ENCODE peak calls at places on chromosomes 4 and X, in five cellular contexts. Z is transverse colon, E is small intestine, W is mesendoderm, X is tibial artery. D is an unnamed sample. For H3K4me1, the result is how much of the 10 kb centered on the place peaks cover.

GRCh38 chr4:79913581-79913980 is 159.4 kb downstream of the ANTXR2 start:
- DNase-seq in X (no peak), Z (no peak), W (no peak), E (peak), D (no peak)

GRCh38 chrX:141760761-141761160 is 62.2 kb upstream of the SPANXD start:
- DNase-seq in E (no peak), W (no peak), Z (no peak), X (no peak), D (no peak)

GRCh38 chr4:55437356-55437796 is 41.6 kb downstream of the TMEM165 start:
- DNase-seq in X (no peak), W (no peak), Z (peak), E (peak), D (no peak)

GRCh38 chrX:130994671-130995070 is 63.5 kb upstream of the ARHGAP36 start:
- DNase-seq in Z (no peak), X (no peak), E (peak), W (peak), D (no peak)

GRCh38 chr4:80029364-80029763 is 43.7 kb downstream of the ANTXR2 start:
- DNase-seq in Z (no peak), X (no peak), W (no peak), E (no peak), D (no peak)

GRCh38 chr4:174069848-174070330 is 213.6 kb downstream of the FBXO8 start:
- DNase-seq in X (no peak), E (no peak), W (no peak), Z (no peak), D (no peak)

GRCh38 chrX:74178536-74178935 is 125.4 kb upstream of the ZCCHC13 start:
- DNase-seq in W (peak), E (no peak), X (no peak), Z (no peak), D (no peak)

GRCh38 chr4:19298998-19299397 is 952.7 kb upstream of the SLIT2 start:
- DNase-seq in W (no peak), E (no peak), Z (no peak), X (no peak), D (no peak)

GRCh38 chrX:140034916-140035315 is 69.6 kb upstream of the CXorf66 start:
- DNase-seq in W (peak), X (no peak), Z (no peak), E (peak), D (no peak)

GRCh38 chr4:5218376-5219069 is 167.2 kb downstream of the STK32B start:
- DNase-seq in X (no peak), E (no peak), Z (no peak), W (no peak), D (no peak)

GRCh38 chrX:153621949-153622598 is 23.1 kb upstream of the CCNQ start:
- DNase-seq in Z (no peak), W (no peak), X (no peak), E (no peak), D (peak)

GRCh38 chr4:54930226-54930625 is 195.2 kb downstream of the KDR start:
- DNase-seq in W (no peak), E (no peak), X (no peak), Z (no peak), D (no peak)

GRCh38 chr4:7674706-7675105 is 240.0 kb upstream of the PSAPL1 start:
- DNase-seq in Z (no peak), X (no peak), E (no peak), W (no peak), D (no peak)

GRCh38 chrX:56314334-56314733 is 82.2 kb downstream of the KLF8 start:
- DNase-seq in W (no peak), E (no peak), Z (no peak), X (no peak), D (no peak)

GRCh38 chr4:19293080-19293479 is 958.6 kb upstream of the SLIT2 start:
- DNase-seq in E (no peak), W (no peak), Z (no peak), X (no peak), D (no peak)

GRCh38 chrX:139931646-139932076 is 1.2 kb downstream of the ATP11C start:
- DNase-seq in W (no peak), X (no peak), Z (no peak), E (no peak), D (peak)

GRCh38 chr4:180449395-180449956 is 1793.7 kb upstream of the TENM3 start:
- DNase-seq in X (no peak), E (peak), Z (no peak), W (peak), D (no peak)

GRCh38 chrX:136126371-136126770 is 21.0 kb upstream of the FHL1 start:
- DNase-seq in E (no peak), Z (no peak), W (no peak), X (no peak), D (no peak)

GRCh38 chr4:2805712-2806391 is 13.0 kb downstream of the SH3BP2 start:
- DNase-seq in Z (peak), W (no peak), X (peak), E (peak), D (peak)
- H3K4me1 ChIP-seq in Z (half or more), W (under half), X (under half), E (under half), D (half or more)

GRCh38 chr4:60565558-60565957 is 634.6 kb upstream of the ADGRL3 start:
- DNase-seq in X (no peak), W (no peak), Z (no peak), E (no peak), D (no peak)

GRCh38 chr4:60562353-60562752 is 637.8 kb upstream of the ADGRL3 start:
- DNase-seq in W (peak), Z (no peak), X (no peak), E (no peak), D (no peak)
- H3K4me1 ChIP-seq in W (under half), Z (under half), X (under half), E (under half), D (under half)

DNA sequence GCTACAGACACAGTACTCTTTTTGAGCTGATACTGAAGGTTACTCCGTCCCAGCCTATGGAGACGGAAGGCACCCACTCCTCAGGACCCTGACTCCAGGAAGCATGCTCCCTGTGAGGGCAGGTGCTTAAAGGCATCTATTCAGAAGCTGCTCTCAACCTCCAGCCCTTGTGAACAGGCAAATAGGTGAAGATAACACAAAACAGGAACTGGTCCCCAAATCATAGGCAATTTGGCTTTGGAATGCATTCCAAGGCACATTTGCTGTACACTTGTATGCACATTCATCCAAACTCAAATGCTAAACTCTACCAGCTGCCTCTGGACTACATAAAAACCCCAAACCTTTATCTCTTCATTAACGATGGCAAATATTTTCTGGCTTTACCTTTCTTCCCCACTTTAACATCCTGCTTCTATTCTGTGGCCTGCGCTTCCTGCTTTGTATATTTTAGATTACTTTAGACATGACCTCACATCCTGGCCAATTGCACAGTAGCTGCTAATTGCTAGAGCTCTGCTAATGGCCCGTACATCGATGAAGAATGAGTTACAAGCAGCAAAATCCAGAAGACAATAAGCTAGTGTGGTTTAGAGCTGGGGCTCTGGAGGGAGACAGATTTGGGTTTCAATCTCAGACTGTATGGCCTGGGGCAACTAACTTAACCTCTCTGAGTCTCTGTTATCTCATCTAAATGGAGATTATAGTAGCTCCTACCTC is 3.2 kb downstream of the SEL1L3 start:
- DNase-seq in Z (no peak), E (peak), X (no peak), W (peak), D (no peak)
- H3K4me1 ChIP-seq in Z (half or more), E (under half), X (under half), W (under half), D (under half)

GRCh38 chr4:56977321-56978012 is at the start of gene NOA1:
- DNase-seq in W (peak), X (peak), E (peak), Z (peak), D (peak)
- H3K4me1 ChIP-seq in W (under half), X (half or more), E (under half), Z (under half), D (half or more)

GRCh38 chr4:141021397-141022194 is 111.7 kb downstream of the RNF150 start:
- DNase-seq in E (no peak), Z (no peak), X (no peak), W (no peak), D (no peak)

GRCh38 chr4:141022221-141022760 is 111.0 kb downstream of the RNF150 start:
- DNase-seq in Z (no peak), W (no peak), E (no peak), X (no peak), D (no peak)

GRCh38 chr4:141019772-141020171 is 113.5 kb downstream of the RNF150 start:
- DNase-seq in W (no peak), Z (no peak), X (no peak), E (no peak), D (no peak)

GRCh38 chr4:141020801-141021261 is 112.4 kb downstream of the RNF150 start:
- DNase-seq in W (no peak), X (no peak), E (no peak), Z (no peak), D (no peak)

DNA sequence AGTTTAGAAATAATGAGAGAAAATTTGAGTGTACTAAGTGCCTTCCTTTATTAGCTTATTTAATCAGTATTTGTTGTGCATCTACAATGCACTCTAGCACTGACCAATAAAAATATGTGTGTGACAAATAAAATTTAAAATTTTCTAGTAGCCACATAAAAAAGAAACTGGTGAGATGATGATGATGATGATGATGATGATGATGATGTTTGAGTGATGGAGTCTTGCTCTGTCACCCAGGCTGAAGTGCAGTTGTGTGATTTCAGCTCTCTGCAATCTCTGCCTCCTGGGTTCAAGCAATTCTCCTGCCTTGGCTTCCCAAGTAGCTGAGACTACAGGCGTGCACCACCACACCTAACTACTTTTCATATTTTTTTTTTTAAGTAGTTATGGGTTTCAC is 110.2 kb downstream of the RNF150 start:
- DNase-seq in E (no peak), Z (no peak), X (no peak), W (no peak), D (no peak)
- H3K4me1 ChIP-seq in E (under half), Z (under half), X (half or more), W (under half), D (under half)

GRCh38 chr4:85478576-85478975 is 3.6 kb downstream of the ARHGAP24 start:
- DNase-seq in X (no peak), Z (no peak), E (no peak), W (no peak), D (no peak)
- H3K4me1 ChIP-seq in X (under half), Z (under half), E (under half), W (under half), D (under half)

GRCh38 chrX:31436424-31436823 is 364.6 kb upstream of the FTHL17 start:
- DNase-seq in Z (no peak), E (no peak), X (no peak), W (no peak), D (no peak)
- H3K4me1 ChIP-seq in Z (under half), E (under half), X (under half), W (under half), D (under half)

GRCh38 chr4:85953651-85954018 is 406.2 kb downstream of the MAPK10 start:
- DNase-seq in X (no peak), E (peak), Z (no peak), W (peak), D (no peak)
- H3K4me1 ChIP-seq in X (under half), E (under half), Z (under half), W (under half), D (under half)